ENCODE peak calls at places on chromosome 13, in eight cellular contexts. A is bronchial epithelial cell; D is T follicular helper cell; B is activated CD4-positive, alpha-beta T cell treated with anti-CD3 and anti-CD28 coated beads for 24 hours; L is RPMI7951; I is CD8-positive, alpha-beta memory T cell; Q is stimulated activated CD4-positive, alpha-beta T cell treated with anti-CD3 and anti-CD28 coated beads, Interleukin-2, amount 100 ng/mL, for 48 hours; H is activated effector memory CD4-positive, alpha-beta T cell treated with anti-CD3 and anti-CD28 coated beads, Interleukin-2, amount 50 U/mL, for 16 hours. T is an unnamed sample.

GRCh38 chr13:112814905-112815585 is 125.2 kb downstream of the ATP11A start:
- DNase-seq in Q (no peak), H (no peak), L (no peak), B (no peak), D (no peak), A (peak), I (no peak), T (no peak)

GRCh38 chr13:94548382-94549240 is 47.3 kb downstream of the TGDS start:
- DNase-seq in D (peak), H (peak), B (peak), Q (no peak), I (no peak), L (no peak), A (peak), T (no peak)

GRCh38 chr13:27449936-27450828 is at the start of gene MTIF3:
- DNase-seq in B (peak), D (peak), I (peak), H (peak), A (peak), Q (peak), L (peak), T (peak)

GRCh38 chr13:110113284-110113764 is 193.6 kb downstream of the COL4A1 start:
- DNase-seq in L (peak), B (no peak), Q (no peak), I (no peak), A (peak), D (no peak), H (no peak), T (no peak)

GRCh38 chr13:44309771-44310767 is 63.6 kb upstream of the SERP2 start:
- DNase-seq in I (no peak), L (no peak), D (no peak), A (peak), H (no peak), B (no peak), Q (no peak), T (no peak)

GRCh38 chr13:23718916-23719470 is 148.8 kb downstream of the TNFRSF19 start:
- DNase-seq in D (no peak), A (no peak), I (no peak), Q (no peak), H (no peak), B (no peak), L (no peak), T (no peak)

GRCh38 chr13:78660130-78660857 is 1.3 kb upstream of the OBI1 start:
- DNase-seq in D (no peak), I (no peak), Q (no peak), L (peak), H (no peak), A (no peak), B (no peak), T (no peak)

GRCh38 chr13:106534844-106535551 is 464 bp downstream of the EFNB2 start:
- DNase-seq in Q (peak), I (peak), B (no peak), L (peak), A (no peak), H (peak), D (no peak), T (no peak)

GRCh38 chr13:31477961-31478360 is 261.4 kb upstream of the RXFP2 start:
- DNase-seq in A (no peak), B (no peak), H (no peak), Q (no peak), D (no peak), L (no peak), I (no peak), T (no peak)

GRCh38 chr13:39530996-39531395 is 72.0 kb downstream of the LHFPL6 start:
- DNase-seq in D (no peak), H (no peak), L (no peak), I (no peak), A (no peak), B (no peak), Q (no peak), T (no peak)

GRCh38 chr13:37889102-37889501 is 19.5 kb upstream of the TRPC4 start:
- DNase-seq in A (peak), I (no peak), H (no peak), Q (no peak), B (no peak), L (peak), D (no peak), T (no peak)